ENCODE peak calls at places on chromosomes 1 and 21, in ten cellular contexts. One of them, this sample, is unnamed.

GRCh38 chr1:230577537-230577936 is 64.7 kb upstream of the COG2 start:
- DNase-seq in kidney: no peak
- DNase-seq in heart left ventricle: no peak
- DNase-seq in ovary: no peak
- DNase-seq in fibroblast of lung: no peak
- DNase-seq in PC-9: no peak
- DNase-seq in HL-60: no peak
- DNase-seq in cardiac muscle cell: no peak
- DNase-seq in WERI-Rb-1: no peak
- DNase-seq in lung: no peak
- DNase-seq in this sample: no peak

GRCh38 chr1:3402258-3403010 is 52.0 kb upstream of the ARHGEF16 start:
- DNase-seq in PC-9: no peak
- DNase-seq in HL-60: no peak
- DNase-seq in lung: no peak
- DNase-seq in heart left ventricle: no peak
- DNase-seq in kidney: no peak
- DNase-seq in cardiac muscle cell: no peak
- DNase-seq in ovary: no peak
- DNase-seq in WERI-Rb-1: no peak
- DNase-seq in fibroblast of lung: peak
- DNase-seq in this sample: no peak

GRCh38 chr1:25871086-25871703 is 4.3 kb downstream of the PAQR7 start:
- DNase-seq in heart left ventricle: no peak
- DNase-seq in kidney: no peak
- DNase-seq in ovary: peak
- DNase-seq in fibroblast of lung: no peak
- DNase-seq in cardiac muscle cell: no peak
- DNase-seq in HL-60: peak
- DNase-seq in PC-9: no peak
- DNase-seq in lung: no peak
- DNase-seq in WERI-Rb-1: no peak
- DNase-seq in this sample: no peak

GRCh38 chr21:25733859-25734653 is 648 bp downstream of the ATP5PF start:
- DNase-seq in WERI-Rb-1: no peak
- DNase-seq in ovary: no peak
- DNase-seq in lung: peak
- DNase-seq in fibroblast of lung: peak
- DNase-seq in HL-60: peak
- DNase-seq in heart left ventricle: peak
- DNase-seq in cardiac muscle cell: peak
- DNase-seq in kidney: peak
- DNase-seq in PC-9: no peak
- DNase-seq in this sample: no peak

GRCh38 chr1:4088676-4089075 is 188.6 kb upstream of the C1orf174 start:
- DNase-seq in HL-60: no peak
- DNase-seq in ovary: no peak
- DNase-seq in cardiac muscle cell: no peak
- DNase-seq in fibroblast of lung: no peak
- DNase-seq in PC-9: no peak
- DNase-seq in kidney: no peak
- DNase-seq in heart left ventricle: no peak
- DNase-seq in WERI-Rb-1: no peak
- DNase-seq in lung: no peak
- DNase-seq in this sample: no peak

GRCh38 chr1:226268421-226269124 is 40.4 kb downstream of the LIN9 start:
- DNase-seq in lung: no peak
- DNase-seq in HL-60: no peak
- DNase-seq in kidney: no peak
- DNase-seq in heart left ventricle: no peak
- DNase-seq in ovary: no peak
- DNase-seq in cardiac muscle cell: no peak
- DNase-seq in PC-9: no peak
- DNase-seq in fibroblast of lung: peak
- DNase-seq in WERI-Rb-1: no peak
- DNase-seq in this sample: no peak

GRCh38 chr1:100622037-100622436 is 84.1 kb downstream of the GPR88 start:
- DNase-seq in HL-60: no peak
- DNase-seq in cardiac muscle cell: peak
- DNase-seq in ovary: peak
- DNase-seq in fibroblast of lung: peak
- DNase-seq in WERI-Rb-1: no peak
- DNase-seq in heart left ventricle: no peak
- DNase-seq in lung: peak
- DNase-seq in kidney: no peak
- DNase-seq in PC-9: peak
- DNase-seq in this sample: no peak

GRCh38 chr21:37564924-37565529 is 198.5 kb downstream of the DYRK1A start:
- DNase-seq in WERI-Rb-1: no peak
- DNase-seq in kidney: no peak
- DNase-seq in fibroblast of lung: peak
- DNase-seq in PC-9: no peak
- DNase-seq in heart left ventricle: no peak
- DNase-seq in HL-60: no peak
- DNase-seq in cardiac muscle cell: no peak
- DNase-seq in ovary: no peak
- DNase-seq in lung: no peak
- DNase-seq in this sample: no peak

GRCh38 chr21:15330872-15331271 is 266.1 kb upstream of the NRIP1 start:
- DNase-seq in kidney: no peak
- DNase-seq in WERI-Rb-1: no peak
- DNase-seq in ovary: no peak
- DNase-seq in lung: no peak
- DNase-seq in heart left ventricle: no peak
- DNase-seq in PC-9: no peak
- DNase-seq in fibroblast of lung: no peak
- DNase-seq in cardiac muscle cell: no peak
- DNase-seq in HL-60: no peak
- DNase-seq in this sample: no peak

GRCh38 chr1:48492392-48492791 is 20.4 kb upstream of the SPATA6 start:
- DNase-seq in PC-9: no peak
- DNase-seq in kidney: no peak
- DNase-seq in fibroblast of lung: no peak
- DNase-seq in ovary: no peak
- DNase-seq in lung: no peak
- DNase-seq in WERI-Rb-1: no peak
- DNase-seq in cardiac muscle cell: peak
- DNase-seq in HL-60: no peak
- DNase-seq in heart left ventricle: no peak
- DNase-seq in this sample: no peak

GRCh38 chr1:96966536-96967138 is 245.1 kb downstream of the PTBP2 start:
- DNase-seq in lung: peak
- DNase-seq in fibroblast of lung: peak
- DNase-seq in HL-60: peak
- DNase-seq in heart left ventricle: peak
- DNase-seq in ovary: peak
- DNase-seq in PC-9: peak
- DNase-seq in kidney: peak
- DNase-seq in cardiac muscle cell: peak
- DNase-seq in WERI-Rb-1: peak
- DNase-seq in this sample: peak

GRCh38 chr1:240030236-240030635 is 61.4 kb upstream of the FMN2 start:
- DNase-seq in heart left ventricle: no peak
- DNase-seq in lung: no peak
- DNase-seq in fibroblast of lung: peak
- DNase-seq in kidney: no peak
- DNase-seq in WERI-Rb-1: no peak
- DNase-seq in cardiac muscle cell: peak
- DNase-seq in HL-60: no peak
- DNase-seq in PC-9: no peak
- DNase-seq in ovary: no peak
- DNase-seq in this sample: no peak

GRCh38 chr1:197557302-197557701 is 218.0 kb downstream of the DENND1B start:
- DNase-seq in WERI-Rb-1: no peak
- DNase-seq in kidney: no peak
- DNase-seq in cardiac muscle cell: peak
- DNase-seq in heart left ventricle: no peak
- DNase-seq in lung: no peak
- DNase-seq in ovary: no peak
- DNase-seq in fibroblast of lung: peak
- DNase-seq in HL-60: no peak
- DNase-seq in PC-9: no peak
- DNase-seq in this sample: no peak

GRCh38 chr21:44294391-44295162 is 5.3 kb upstream of the PFKL start:
- DNase-seq in heart left ventricle: peak
- DNase-seq in ovary: peak
- DNase-seq in HL-60: no peak
- DNase-seq in cardiac muscle cell: peak
- DNase-seq in kidney: peak
- DNase-seq in WERI-Rb-1: no peak
- DNase-seq in PC-9: no peak
- DNase-seq in lung: no peak
- DNase-seq in fibroblast of lung: no peak
- DNase-seq in this sample: peak

GRCh38 chr1:8155528-8156186 is 129.5 kb upstream of the ERRFI1 start:
- DNase-seq in heart left ventricle: no peak
- DNase-seq in fibroblast of lung: peak
- DNase-seq in lung: peak
- DNase-seq in ovary: no peak
- DNase-seq in WERI-Rb-1: no peak
- DNase-seq in HL-60: no peak
- DNase-seq in cardiac muscle cell: peak
- DNase-seq in PC-9: peak
- DNase-seq in kidney: no peak
- DNase-seq in this sample: no peak

GRCh38 chr1:237199026-237199425 is 157.0 kb downstream of the RYR2 start:
- DNase-seq in heart left ventricle: no peak
- DNase-seq in PC-9: no peak
- DNase-seq in lung: no peak
- DNase-seq in fibroblast of lung: no peak
- DNase-seq in kidney: no peak
- DNase-seq in WERI-Rb-1: no peak
- DNase-seq in ovary: no peak
- DNase-seq in HL-60: no peak
- DNase-seq in cardiac muscle cell: peak
- DNase-seq in this sample: no peak

GRCh38 chr1:169563019-169563615 is 23.2 kb downstream of the F5 start:
- DNase-seq in heart left ventricle: no peak
- DNase-seq in ovary: no peak
- DNase-seq in lung: no peak
- DNase-seq in HL-60: no peak
- DNase-seq in kidney: no peak
- DNase-seq in PC-9: no peak
- DNase-seq in cardiac muscle cell: no peak
- DNase-seq in WERI-Rb-1: no peak
- DNase-seq in fibroblast of lung: no peak
- DNase-seq in this sample: no peak
- H3K27ac ChIP-seq in heart left ventricle: no peak
- H3K27ac ChIP-seq in ovary: no peak
- H3K27ac ChIP-seq in lung: no peak
- H3K27ac ChIP-seq in HL-60: no peak
- H3K27ac ChIP-seq in kidney: no peak
- H3K27ac ChIP-seq in PC-9: no peak
- H3K27ac ChIP-seq in cardiac muscle cell: no peak
- H3K27ac ChIP-seq in WERI-Rb-1: no peak
- H3K27ac ChIP-seq in fibroblast of lung: no peak
- H3K27ac ChIP-seq in this sample: no peak

DNA sequence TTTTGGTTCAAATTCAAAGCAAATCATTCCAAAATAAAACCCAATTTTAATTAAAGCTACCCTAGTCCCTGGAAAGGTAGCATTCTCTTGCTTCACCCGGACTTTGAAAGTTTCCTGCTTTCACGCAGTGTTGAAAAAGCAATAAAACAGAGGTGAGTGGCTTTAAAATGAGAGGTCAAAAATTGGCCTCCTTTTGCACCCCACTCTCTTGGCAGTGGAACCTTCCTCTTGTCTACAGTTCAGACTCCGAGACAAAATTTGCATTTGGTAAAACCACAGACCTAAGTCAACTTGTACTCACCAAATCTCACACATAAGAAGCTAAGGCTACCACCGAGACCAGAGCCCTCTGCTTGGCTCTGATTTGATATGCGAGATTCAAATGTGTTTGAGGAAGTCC is 252.7 kb downstream of the TTLL7 start:
- DNase-seq in heart left ventricle: no peak
- DNase-seq in lung: no peak
- DNase-seq in ovary: no peak
- DNase-seq in kidney: no peak
- DNase-seq in PC-9: no peak
- DNase-seq in fibroblast of lung: no peak
- DNase-seq in cardiac muscle cell: no peak
- DNase-seq in HL-60: no peak
- DNase-seq in WERI-Rb-1: no peak
- DNase-seq in this sample: no peak
- H3K27ac ChIP-seq in heart left ventricle: no peak
- H3K27ac ChIP-seq in lung: no peak
- H3K27ac ChIP-seq in ovary: no peak
- H3K27ac ChIP-seq in kidney: no peak
- H3K27ac ChIP-seq in PC-9: no peak
- H3K27ac ChIP-seq in fibroblast of lung: no peak
- H3K27ac ChIP-seq in cardiac muscle cell: no peak
- H3K27ac ChIP-seq in HL-60: no peak
- H3K27ac ChIP-seq in WERI-Rb-1: no peak
- H3K27ac ChIP-seq in this sample: no peak

DNA sequence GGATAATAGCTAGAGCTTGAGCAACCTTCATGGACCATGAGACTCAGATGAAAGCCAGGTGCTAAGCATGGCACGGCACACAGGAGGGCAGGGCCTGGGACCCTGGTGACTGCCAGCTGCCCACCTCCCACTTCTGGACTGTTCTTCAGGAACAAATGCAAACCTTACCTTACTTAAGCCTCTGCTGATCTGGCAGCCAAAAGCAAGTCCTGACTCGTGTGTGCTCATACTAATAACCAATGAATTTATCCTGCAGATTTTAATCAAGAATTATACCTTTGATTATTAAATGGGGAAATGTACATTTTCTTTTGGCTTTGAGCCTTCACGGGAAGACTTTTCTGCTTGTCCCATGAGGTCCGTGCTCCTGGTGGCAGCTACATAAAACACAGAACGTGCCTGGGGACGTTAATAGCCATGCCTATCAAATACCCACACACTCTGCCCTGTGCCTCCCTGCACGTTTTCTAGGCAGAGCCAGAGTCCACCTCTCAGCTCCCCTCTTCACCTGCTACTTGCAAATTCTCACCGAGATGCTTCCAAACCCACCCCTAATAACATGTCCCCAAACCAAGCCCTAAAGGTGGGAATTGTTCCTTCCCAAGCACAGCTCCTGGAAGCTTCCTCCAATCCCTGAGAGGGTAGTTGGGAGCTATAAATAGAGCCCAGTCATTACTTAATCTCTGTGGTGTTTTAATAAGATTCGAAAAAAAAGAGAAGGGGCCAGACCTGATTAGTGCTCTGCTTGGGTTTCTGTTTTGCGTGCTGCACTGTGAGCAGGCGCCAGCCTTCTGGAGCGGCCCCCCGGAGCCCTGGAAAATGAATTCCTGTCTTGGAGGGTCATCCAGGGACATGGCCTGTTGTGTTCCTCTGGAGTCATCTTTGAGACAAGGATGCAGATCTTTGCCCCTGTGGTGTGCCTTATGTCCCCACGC is 33.5 kb downstream of the SLC1A7 start:
- DNase-seq in fibroblast of lung: peak
- DNase-seq in ovary: no peak
- DNase-seq in HL-60: no peak
- DNase-seq in WERI-Rb-1: peak
- DNase-seq in PC-9: no peak
- DNase-seq in heart left ventricle: no peak
- DNase-seq in lung: no peak
- DNase-seq in kidney: no peak
- DNase-seq in cardiac muscle cell: peak
- DNase-seq in this sample: no peak
- H3K27ac ChIP-seq in fibroblast of lung: peak
- H3K27ac ChIP-seq in ovary: no peak
- H3K27ac ChIP-seq in HL-60: no peak
- H3K27ac ChIP-seq in WERI-Rb-1: peak
- H3K27ac ChIP-seq in PC-9: no peak
- H3K27ac ChIP-seq in heart left ventricle: no peak
- H3K27ac ChIP-seq in lung: no peak
- H3K27ac ChIP-seq in kidney: no peak
- H3K27ac ChIP-seq in cardiac muscle cell: no peak
- H3K27ac ChIP-seq in this sample: peak

GRCh38 chr1:153968000-153968363 is 280 bp downstream of the CREB3L4 start:
- DNase-seq in heart left ventricle: no peak
- DNase-seq in fibroblast of lung: no peak
- DNase-seq in lung: peak
- DNase-seq in HL-60: no peak
- DNase-seq in WERI-Rb-1: peak
- DNase-seq in cardiac muscle cell: no peak
- DNase-seq in ovary: peak
- DNase-seq in kidney: no peak
- DNase-seq in PC-9: peak
- DNase-seq in this sample: peak
- H3K27ac ChIP-seq in heart left ventricle: peak
- H3K27ac ChIP-seq in fibroblast of lung: no peak
- H3K27ac ChIP-seq in lung: peak
- H3K27ac ChIP-seq in HL-60: peak
- H3K27ac ChIP-seq in WERI-Rb-1: peak
- H3K27ac ChIP-seq in cardiac muscle cell: peak
- H3K27ac ChIP-seq in ovary: peak
- H3K27ac ChIP-seq in kidney: peak
- H3K27ac ChIP-seq in PC-9: peak
- H3K27ac ChIP-seq in this sample: peak

This sample was measured in tibial artery.